ENCODE peak calls at places on chromosomes 1 and 21, in nine cellular contexts. Q is heart left ventricle; B is central memory CD8-positive, alpha-beta T cell; H is AG09319; G is cardiac fibroblast; U is brain microvascular endothelial cell; Y is HTR-8/SVneo; J is NCI-H1092; V is foreskin fibroblast. D is an unnamed sample.

GRCh38 chr1:203093754-203094410 is 8.1 kb upstream of the MYOG start:
- DNase-seq in Q (no peak), B (no peak), H (no peak), G (no peak), U (no peak), Y (no peak), J (no peak), V (no peak), D (no peak)

GRCh38 chr1:61337981-61338848 is 255.9 kb downstream of the NFIA start:
- DNase-seq in Q (peak; percentile 74), B (no peak), H (peak; percentile 62), G (peak; percentile 95), U (peak; percentile 95), Y (peak; percentile 74), J (peak; percentile 58), V (peak; percentile 93), D (peak; percentile 33)

GRCh38 chr1:224041032-224041431 is 72.9 kb upstream of the FBXO28 start:
- DNase-seq in Q (no peak), B (no peak), H (no peak), G (no peak), U (no peak), Y (no peak), J (no peak), V (no peak), D (no peak)

GRCh38 chr1:230231739-230232075 is 164.7 kb downstream of the GALNT2 start:
- DNase-seq in Q (peak; percentile 79), B (no peak), H (no peak), G (peak; percentile 79), U (peak; percentile 75), Y (no peak), J (no peak), V (peak; percentile 48), D (no peak)

GRCh38 chr21:20527691-20528090 is 470.5 kb upstream of the NCAM2 start:
- DNase-seq in Q (no peak), B (no peak), H (no peak), G (no peak), U (no peak), Y (no peak), J (peak; percentile 2), V (no peak), D (no peak)

GRCh38 chr1:145845514-145846161 is at the start of gene NUDT17:
- DNase-seq in Q (peak; percentile 91), B (peak; percentile 61), H (no peak), G (peak; percentile 80), U (peak; percentile 65), Y (peak; percentile 83), J (peak; percentile 81), V (peak; percentile 93), D (no peak)

GRCh38 chr1:30631700-30632099 is 91.7 kb downstream of the MATN1 start:
- DNase-seq in Q (no peak), B (no peak), H (no peak), G (no peak), U (no peak), Y (no peak), J (no peak), V (no peak), D (no peak)

GRCh38 chr1:8495928-8496401 is 178.1 kb downstream of the SLC45A1 start:
- DNase-seq in Q (no peak), B (no peak), H (no peak), G (no peak), U (no peak), Y (no peak), J (no peak), V (no peak), D (no peak)

GRCh38 chr1:165169028-165169427 is 187.5 kb downstream of the LMX1A start:
- DNase-seq in Q (no peak), B (no peak), H (no peak), G (no peak), U (no peak), Y (no peak), J (no peak), V (no peak), D (no peak)

GRCh38 chr1:8510041-8510823 is 192.3 kb downstream of the SLC45A1 start:
- DNase-seq in Q (no peak), B (no peak), H (peak; percentile 87), G (peak; percentile 77), U (peak; percentile 73), Y (no peak), J (no peak), V (peak; percentile 79), D (peak; percentile 88)

GRCh38 chr1:178870944-178871343 is at the start of gene ANGPTL1:
- DNase-seq in Q (no peak), B (no peak), H (no peak), G (peak; percentile 26), U (peak; percentile 13), Y (no peak), J (no peak), V (peak; percentile 42), D (no peak)

GRCh38 chr1:223531742-223532341 is 133.7 kb downstream of the CAPN8 start:
- DNase-seq in Q (peak; percentile 45), B (no peak), H (no peak), G (peak; percentile 52), U (peak; percentile 52), Y (peak; percentile 54), J (peak; percentile 67), V (peak; percentile 53), D (no peak)

GRCh38 chr1:38586993-38587646 is 272.5 kb downstream of the RRAGC start:
- DNase-seq in Q (peak; percentile 34), B (peak; percentile 28), H (no peak), G (peak; percentile 7), U (no peak), Y (peak; percentile 40), J (no peak), V (no peak), D (no peak)